ENCODE peak calls at places on chromosomes 16 and 17, in four cellular contexts. N is SK-N-SH, K is heart right ventricle, O is A549. Z is an unnamed sample.

GRCh38 chr16:3475604-3476375 is 19.5 kb downstream of the C16orf90 start:
- DNase-seq in N (peak), K (no peak), O (no peak), Z (no peak)

GRCh38 chr17:29162082-29162908 is 17.9 kb downstream of the MYO18A start:
- DNase-seq in N (no peak), K (no peak), O (no peak), Z (no peak)

GRCh38 chr16:81797443-81797842 is 18.4 kb downstream of the PLCG2 start:
- DNase-seq in N (no peak), K (no peak), O (no peak), Z (no peak)

GRCh38 chr16:89899879-89900481 is 18.7 kb upstream of the MC1R start:
- DNase-seq in N (no peak), K (no peak), O (no peak), Z (no peak)

GRCh38 chr16:66752958-66753357 is 1.5 kb upstream of the DYNC1LI2 start:
- DNase-seq in N (no peak), K (no peak), O (no peak), Z (no peak)

GRCh38 chr17:3744032-3744431 is 20.3 kb downstream of the HASPIN start:
- DNase-seq in N (no peak), K (no peak), O (no peak), Z (no peak)

GRCh38 chr16:13829712-13830304 is 90.1 kb upstream of the ERCC4 start:
- DNase-seq in N (no peak), K (no peak), O (no peak), Z (no peak)

GRCh38 chr17:35162755-35163154 is 15.1 kb downstream of the UNC45B start:
- DNase-seq in N (no peak), K (no peak), O (no peak), Z (no peak)

GRCh38 chr16:57277586-57277985 is 6.9 kb downstream of the PLLP start:
- DNase-seq in N (no peak), K (no peak), O (peak), Z (no peak)

GRCh38 chr17:8729421-8729820 is 15.2 kb downstream of the CCDC42 start:
- DNase-seq in N (no peak), K (no peak), O (no peak), Z (no peak)

GRCh38 chr16:23801387-23801786 is 34.4 kb upstream of the PRKCB start:
- DNase-seq in N (peak), K (peak), O (peak), Z (peak)

GRCh38 chr17:46972346-46972745 is 6.7 kb downstream of the RPRML start:
- DNase-seq in N (no peak), K (no peak), O (no peak), Z (no peak)

GRCh38 chr17:35127751-35128514 is 6.5 kb downstream of the FNDC8 start:
- DNase-seq in N (no peak), K (peak), O (no peak), Z (no peak)

GRCh38 chr17:17354560-17355357 is 51.6 kb downstream of the NT5M start:
- DNase-seq in N (peak), K (peak), O (peak), Z (peak)

GRCh38 chr16:24036614-24037013 is 200.8 kb downstream of the PRKCB start:
- DNase-seq in N (peak), K (peak), O (peak), Z (no peak)

GRCh38 chr16:67860589-67861398 is 12.1 kb upstream of the EDC4 start:
- DNase-seq in N (no peak), K (no peak), O (no peak), Z (no peak)

GRCh38 chr17:2965621-2966275 is 97.7 kb downstream of the OR1D5 start:
- DNase-seq in N (peak), K (no peak), O (peak), Z (no peak)

GRCh38 chr16:31470615-31471014 is 1.3 kb upstream of the TGFB1I1 start:
- DNase-seq in N (no peak), K (no peak), O (no peak), Z (no peak)

GRCh38 chr16:31471241-31471874 is 594 bp upstream of the TGFB1I1 start:
- DNase-seq in N (peak), K (no peak), O (no peak), Z (no peak)

GRCh38 chr16:31473300-31474052 is 1.5 kb downstream of the TGFB1I1 start:
- DNase-seq in N (peak), K (no peak), O (no peak), Z (no peak)

GRCh38 chr16:31472559-31473203 is 729 bp downstream of the TGFB1I1 start:
- DNase-seq in N (peak), K (peak), O (peak), Z (peak)

DNA sequence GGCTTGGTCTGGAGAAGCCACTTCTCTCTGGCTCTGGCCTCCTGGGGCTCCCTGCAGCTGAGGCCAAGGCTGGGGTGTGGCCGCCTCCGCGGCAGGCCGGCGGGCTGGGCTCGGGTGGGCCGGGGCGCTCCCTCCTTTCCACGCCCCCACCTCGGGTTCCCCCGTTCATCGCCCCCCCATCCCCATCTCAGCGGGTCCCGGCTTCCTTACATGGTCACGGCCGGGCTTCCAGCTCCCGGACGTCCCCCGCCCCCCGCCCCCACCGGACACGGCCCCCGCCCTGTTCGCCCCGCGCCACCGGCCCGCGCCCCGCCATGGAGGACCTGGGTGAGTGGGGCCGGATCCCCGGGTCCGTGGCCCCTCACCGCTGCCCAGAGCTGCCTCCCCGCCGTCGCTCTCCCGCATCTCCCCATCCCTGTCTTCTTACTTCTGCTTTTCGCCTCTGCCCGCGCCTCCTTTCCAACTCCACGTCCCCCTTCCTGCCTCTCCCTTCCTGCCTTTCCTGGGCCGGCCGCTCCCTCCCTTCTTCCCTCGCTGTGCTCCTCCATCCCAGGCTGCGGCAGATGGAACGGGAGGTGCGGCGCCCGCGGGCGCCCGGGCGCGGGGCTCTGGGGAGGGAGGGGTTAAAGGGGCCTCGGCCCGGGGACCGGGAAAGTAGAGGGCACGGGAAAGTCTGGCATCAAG is at the start of gene TGFB1I1:
- DNase-seq in N (peak), K (peak), O (peak), Z (no peak)
- H3K4me3 ChIP-seq in N (peak), K (peak), O (peak), Z (peak)

GRCh38 chr16:59249049-59249448 is 514.9 kb upstream of the GOT2 start:
- DNase-seq in N (no peak), K (no peak), O (no peak), Z (no peak)
- TF ChIP-seq CTCF in N (no peak), K (no peak), O (no peak), Z (no peak)

GRCh38 chr16:2428051-2428786 is 1.0 kb upstream of the CCNF start:
- DNase-seq in N (peak), K (peak), O (no peak), Z (no peak)
- H3K27ac ChIP-seq in N (peak), K (peak), O (peak), Z (peak)

GRCh38 chr16:19938536-19938935 is 53.9 kb upstream of the GPRC5B start:
- DNase-seq in N (no peak), K (no peak), O (no peak), Z (no peak)
- H3K4me3 ChIP-seq in N (no peak), K (no peak), O (no peak), Z (no peak)

GRCh38 chr17:5500247-5500803 is 14.0 kb downstream of the MIS12 start:
- DNase-seq in N (no peak), K (no peak), O (no peak), Z (no peak)
- TF ChIP-seq CTCF in N (no peak), K (no peak), O (no peak), Z (no peak)

GRCh38 chr16:7392206-7392605 is 59.6 kb downstream of the RBFOX1 start:
- DNase-seq in N (no peak), K (no peak), O (no peak), Z (no peak)
- H3K27ac ChIP-seq in N (no peak), K (no peak), O (no peak), Z (no peak)